ENCODE peak calls at places on chromosome 2, in six cellular contexts. W, L, P, D, U and M are unnamed samples.

GRCh38 chr2:226638576-226638975 is 161.0 kb downstream of the IRS1 start:
- DNase-seq in W (no peak), L (no peak), P (no peak), D (no peak), U (no peak), M (no peak)

GRCh38 chr2:105545731-105546622 is 147.1 kb upstream of the FHL2 start:
- DNase-seq in W (peak), L (peak), P (peak), D (peak), U (no peak), M (peak)

GRCh38 chr2:238915596-238915995 is 67.7 kb downstream of the TWIST2 start:
- DNase-seq in W (peak), L (no peak), P (no peak), D (peak), U (peak), M (no peak)

GRCh38 chr2:62570861-62571698 is 65.1 kb upstream of the TMEM17 start:
- DNase-seq in W (no peak), L (no peak), P (peak), D (peak), U (peak), M (no peak)

GRCh38 chr2:68367918-68368656 is 3.0 kb downstream of the PLEK start:
- DNase-seq in W (no peak), L (no peak), P (no peak), D (no peak), U (no peak), M (no peak)

GRCh38 chr2:213238753-213239591 is 45.3 kb upstream of the SPAG16 start:
- DNase-seq in W (peak), L (peak), P (no peak), D (no peak), U (no peak), M (no peak)

GRCh38 chr2:27809761-27810241 is 38.3 kb downstream of the MRPL33 start:
- DNase-seq in W (no peak), L (no peak), P (no peak), D (no peak), U (no peak), M (no peak)

GRCh38 chr2:109473616-109474318 is 140.0 kb downstream of the SEPTIN10 start:
- DNase-seq in W (no peak), L (no peak), P (peak), D (no peak), U (no peak), M (no peak)

GRCh38 chr2:140526575-140526974 is 1604.2 kb downstream of the LRP1B start:
- DNase-seq in W (no peak), L (no peak), P (no peak), D (no peak), U (no peak), M (no peak)

GRCh38 chr2:85430780-85431601 is 12.5 kb downstream of the SH2D6 start:
- DNase-seq in W (no peak), L (no peak), P (no peak), D (peak), U (no peak), M (no peak)

GRCh38 chr2:44075536-44075935 is 79.7 kb upstream of the LRPPRC start:
- DNase-seq in W (peak), L (peak), P (no peak), D (no peak), U (no peak), M (no peak)

GRCh38 chr2:98912221-98912851 is 23.7 kb downstream of the CRACDL start:
- DNase-seq in W (peak), L (peak), P (no peak), D (no peak), U (peak), M (no peak)

GRCh38 chr2:190119257-190119656 is 56.7 kb upstream of the MSTN start:
- DNase-seq in W (peak), L (no peak), P (peak), D (peak), U (peak), M (no peak)
- TF ChIP-seq CTCF in W (no peak), L (no peak), P (no peak), D (no peak), U (no peak), M (no peak)

GRCh38 chr2:106582431-106583143 is 95.4 kb downstream of the CD8B2 start:
- DNase-seq in W (peak), L (peak), P (peak), D (peak), U (peak), M (peak)

GRCh38 chr2:106580241-106580640 is 93.1 kb downstream of the CD8B2 start:
- DNase-seq in W (no peak), L (no peak), P (no peak), D (no peak), U (no peak), M (no peak)

GRCh38 chr2:106579750-106580197 is 92.6 kb downstream of the CD8B2 start:
- DNase-seq in W (no peak), L (no peak), P (no peak), D (no peak), U (no peak), M (no peak)

GRCh38 chr2:106581276-106581675 is 94.1 kb downstream of the CD8B2 start:
- DNase-seq in W (no peak), L (no peak), P (no peak), D (no peak), U (no peak), M (no peak)

GRCh38 chr2:106581755-106582430 is 94.7 kb downstream of the CD8B2 start:
- DNase-seq in W (peak), L (peak), P (peak), D (peak), U (no peak), M (no peak)
- TF ChIP-seq CTCF in W (peak), L (peak), P (no peak), D (no peak), U (no peak), M (no peak)

DNA sequence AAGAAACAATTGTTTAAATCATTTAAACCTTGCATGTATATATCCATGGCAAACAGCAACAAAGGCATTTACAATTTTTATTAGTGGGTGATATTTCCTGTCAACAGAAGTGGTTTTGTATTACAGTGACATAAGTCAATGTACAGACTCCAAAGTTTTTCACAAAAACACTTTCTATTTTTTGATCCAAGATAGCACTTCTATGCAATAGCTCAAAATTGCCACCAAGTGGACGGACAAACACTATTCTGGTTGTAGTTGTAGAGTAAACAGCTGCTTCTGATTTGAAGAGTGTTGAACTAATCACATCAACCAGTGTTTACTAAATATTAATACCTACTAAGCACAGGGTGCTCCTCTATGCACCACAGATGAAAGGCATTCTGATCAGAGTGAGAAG is 421.4 kb downstream of the NCKAP5 start:
- DNase-seq in W (no peak), L (no peak), P (no peak), D (no peak), U (no peak), M (no peak)
- TF ChIP-seq CTCF in W (peak), L (peak), P (no peak), D (no peak), U (no peak), M (no peak)

GRCh38 chr2:70627499-70627898 is 73.9 kb upstream of the TGFA start:
- DNase-seq in W (peak), L (no peak), P (no peak), D (no peak), U (no peak), M (no peak)

GRCh38 chr2:70630761-70631160 is 77.1 kb upstream of the TGFA start:
- DNase-seq in W (no peak), L (no peak), P (no peak), D (no peak), U (no peak), M (no peak)

GRCh38 chr2:70632966-70633365 is 79.3 kb upstream of the TGFA start:
- DNase-seq in W (no peak), L (no peak), P (no peak), D (no peak), U (no peak), M (no peak)

GRCh38 chr2:70633508-70633907 is 79.9 kb upstream of the TGFA start:
- DNase-seq in W (no peak), L (no peak), P (no peak), D (no peak), U (no peak), M (no peak)

DNA sequence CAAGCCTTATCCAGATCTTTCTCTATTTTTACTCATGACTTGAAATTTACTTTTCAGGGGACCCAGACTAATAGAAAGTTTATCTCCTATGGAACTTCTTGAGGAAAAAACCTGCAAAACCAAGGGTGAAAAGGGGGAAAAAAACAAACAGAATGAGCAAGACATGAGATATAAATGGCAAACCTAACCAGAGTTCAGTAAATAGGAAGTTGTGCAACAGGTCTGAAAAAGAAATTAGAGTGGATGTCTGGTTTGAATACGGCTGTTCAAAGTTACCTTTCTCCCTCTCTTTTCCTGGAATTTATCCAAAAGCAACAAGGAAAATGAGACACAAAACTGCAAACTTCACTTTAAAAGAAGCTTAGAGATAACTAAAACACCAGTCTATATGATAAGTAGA is 78.8 kb upstream of the TGFA start:
- DNase-seq in W (no peak), L (no peak), P (no peak), D (no peak), U (no peak), M (no peak)
- TF ChIP-seq CTCF in W (no peak), L (no peak), P (no peak), D (no peak), U (no peak), M (no peak)

DNA sequence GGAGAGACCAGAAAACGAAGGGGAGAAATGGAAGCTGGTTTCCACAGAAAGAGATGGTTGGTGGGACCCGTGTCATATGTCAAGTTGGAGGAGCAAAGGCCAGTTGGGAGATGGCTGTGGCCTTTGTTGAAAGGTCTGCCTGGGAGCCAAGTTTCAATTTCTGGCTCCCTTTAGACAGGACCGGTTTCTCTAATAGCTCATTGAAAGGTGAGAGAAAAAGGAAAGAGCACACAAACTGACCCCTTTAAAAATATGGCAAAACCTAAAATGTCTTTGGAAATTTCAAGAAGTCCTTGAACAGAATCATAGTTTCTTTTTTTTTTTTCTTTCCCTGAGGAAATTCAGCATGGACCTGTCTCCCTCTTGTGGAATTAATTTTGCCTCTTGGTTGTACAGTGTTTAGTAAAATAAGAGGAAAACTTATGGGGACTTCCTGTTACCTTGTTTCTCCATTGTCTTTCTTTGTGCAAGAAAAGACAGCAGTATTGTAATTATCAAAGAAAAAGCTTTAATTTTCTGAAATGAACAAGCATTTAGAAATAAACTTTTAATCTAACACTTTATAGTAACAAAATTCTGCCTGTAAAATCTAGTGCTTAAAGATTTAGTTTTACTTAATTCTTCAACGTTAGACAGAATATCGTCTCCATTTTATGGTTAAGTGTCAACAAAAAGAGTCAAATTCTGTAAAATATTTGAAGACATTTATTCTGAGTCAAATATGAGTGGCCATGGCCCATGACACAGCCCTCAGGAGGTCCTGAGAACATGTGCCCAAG is 176.4 kb upstream of the NABP1 start:
- DNase-seq in W (no peak), L (peak), P (no peak), D (no peak), U (no peak), M (no peak)
- TF ChIP-seq CTCF in W (peak), L (peak), P (peak), D (no peak), U (peak), M (no peak)

GRCh38 chr2:110677530-110678456 is at the start of gene BUB1:
- DNase-seq in W (peak), L (peak), P (peak), D (peak), U (peak), M (peak)

GRCh38 chr2:110677080-110677479 is 783 bp downstream of the BUB1 start:
- DNase-seq in W (no peak), L (no peak), P (no peak), D (no peak), U (no peak), M (no peak)

GRCh38 chr2:110679865-110680264 is 2.0 kb upstream of the BUB1 start:
- DNase-seq in W (no peak), L (no peak), P (no peak), D (no peak), U (no peak), M (no peak)

GRCh38 chr2:110678457-110679336 is 834 bp upstream of the BUB1 start:
- DNase-seq in W (no peak), L (no peak), P (peak), D (no peak), U (peak), M (peak)

DNA sequence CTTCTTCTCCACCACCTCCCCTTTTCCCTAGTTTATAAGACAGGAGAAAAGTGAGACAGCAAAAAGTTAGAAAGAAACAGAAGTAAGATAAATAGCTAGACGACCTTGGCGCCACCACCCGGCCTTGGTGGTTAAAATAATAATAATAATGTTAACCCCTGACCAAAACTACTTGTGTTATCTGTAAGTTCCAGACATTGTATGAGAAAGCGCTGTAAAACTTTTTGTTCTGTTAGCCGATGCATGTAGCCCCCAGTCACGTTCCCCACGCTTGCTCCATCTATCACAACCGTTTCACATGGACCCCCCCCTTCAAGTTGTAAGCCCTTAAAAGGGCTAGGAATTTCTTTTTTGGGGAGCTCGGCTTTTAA is 1.5 kb upstream of the BUB1 start:
- DNase-seq in W (no peak), L (no peak), P (peak), D (no peak), U (no peak), M (no peak)
- TF ChIP-seq CTCF in W (no peak), L (no peak), P (no peak), D (no peak), U (no peak), M (no peak)